ENCODE peak calls at places on chromosomes 4 and X, in six cellular contexts. One of them, this sample, is unnamed. For H3K4me1, the result is how much of the 10 kb centered on the place peaks cover.

GRCh38 chrX:123962794-123963373 is 1.4 kb downstream of the STAG2 start:
- DNase-seq in A549: peak
- DNase-seq in cardiac muscle cell: peak
- DNase-seq in OCI-LY7: peak
- DNase-seq in left lung: peak
- DNase-seq in ovary: peak
- DNase-seq in this sample: peak

GRCh38 chr4:159075531-159075932 is 27.3 kb upstream of the RAPGEF2 start:
- DNase-seq in A549: no peak
- DNase-seq in cardiac muscle cell: no peak
- DNase-seq in OCI-LY7: no peak
- DNase-seq in left lung: no peak
- DNase-seq in ovary: no peak
- DNase-seq in this sample: no peak

GRCh38 chrX:115112411-115112810 is 76.8 kb upstream of the RBMXL3 start:
- DNase-seq in A549: no peak
- DNase-seq in cardiac muscle cell: no peak
- DNase-seq in OCI-LY7: no peak
- DNase-seq in left lung: no peak
- DNase-seq in ovary: no peak
- DNase-seq in this sample: no peak

GRCh38 chrX:34382416-34382815 is 250.3 kb upstream of the FAM47A start:
- DNase-seq in A549: no peak
- DNase-seq in cardiac muscle cell: peak
- DNase-seq in OCI-LY7: no peak
- DNase-seq in left lung: no peak
- DNase-seq in ovary: no peak
- DNase-seq in this sample: no peak

GRCh38 chr4:179195887-179196286 is 1753.7 kb upstream of the AGA start:
- DNase-seq in A549: no peak
- DNase-seq in cardiac muscle cell: no peak
- DNase-seq in OCI-LY7: no peak
- DNase-seq in left lung: no peak
- DNase-seq in ovary: no peak
- DNase-seq in this sample: no peak

GRCh38 chrX:49799828-49800227 is 29.3 kb upstream of the PAGE4 start:
- DNase-seq in A549: no peak
- DNase-seq in cardiac muscle cell: no peak
- DNase-seq in OCI-LY7: no peak
- DNase-seq in left lung: no peak
- DNase-seq in ovary: no peak
- DNase-seq in this sample: no peak

GRCh38 chr4:7147661-7148310 is 44.6 kb upstream of the SORCS2 start:
- DNase-seq in A549: no peak
- DNase-seq in cardiac muscle cell: no peak
- DNase-seq in OCI-LY7: no peak
- DNase-seq in left lung: no peak
- DNase-seq in ovary: no peak
- DNase-seq in this sample: no peak

GRCh38 chrX:135629342-135629741 is 84.1 kb upstream of the CT45A1 start:
- DNase-seq in A549: no peak
- DNase-seq in cardiac muscle cell: no peak
- DNase-seq in OCI-LY7: no peak
- DNase-seq in left lung: no peak
- DNase-seq in ovary: no peak
- DNase-seq in this sample: no peak

GRCh38 chr4:6607368-6608050 is 32.5 kb downstream of the MAN2B2 start:
- DNase-seq in A549: no peak
- DNase-seq in cardiac muscle cell: no peak
- DNase-seq in OCI-LY7: no peak
- DNase-seq in left lung: no peak
- DNase-seq in ovary: no peak
- DNase-seq in this sample: no peak

GRCh38 chr4:128517739-128518510 is 230.3 kb upstream of the PGRMC2 start:
- DNase-seq in A549: peak
- DNase-seq in cardiac muscle cell: peak
- DNase-seq in OCI-LY7: no peak
- DNase-seq in left lung: no peak
- DNase-seq in ovary: peak
- DNase-seq in this sample: no peak

GRCh38 chrX:78650906-78651437 is 8.2 kb downstream of the RTL3 start:
- DNase-seq in A549: no peak
- DNase-seq in cardiac muscle cell: peak
- DNase-seq in OCI-LY7: no peak
- DNase-seq in left lung: no peak
- DNase-seq in ovary: no peak
- DNase-seq in this sample: no peak

DNA sequence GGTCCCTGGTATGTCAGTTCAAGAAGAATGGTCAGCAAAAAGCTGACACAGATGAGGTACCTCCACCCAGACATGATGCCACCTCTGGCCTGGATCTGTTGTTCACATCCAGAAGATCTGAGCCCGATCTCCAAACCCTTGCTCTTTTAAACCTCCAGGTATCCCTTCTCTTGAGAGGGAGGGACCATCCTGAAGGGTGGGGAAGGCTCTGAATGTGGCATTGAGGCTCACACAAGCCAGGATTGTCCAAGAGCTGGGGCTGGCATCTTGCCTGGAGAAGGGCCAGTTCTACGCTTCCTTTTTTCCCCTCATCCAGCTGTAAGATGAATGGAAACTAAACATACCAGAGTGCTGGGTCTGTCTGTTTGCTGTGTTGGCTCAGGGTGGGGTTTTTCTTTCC is at the start of gene ITIH6:
- DNase-seq in A549: no peak
- DNase-seq in cardiac muscle cell: no peak
- DNase-seq in OCI-LY7: no peak
- DNase-seq in left lung: no peak
- DNase-seq in ovary: no peak
- DNase-seq in this sample: no peak
- H3K27ac ChIP-seq in A549: no peak
- H3K27ac ChIP-seq in cardiac muscle cell: no peak
- H3K27ac ChIP-seq in OCI-LY7: no peak
- H3K27ac ChIP-seq in left lung: no peak
- H3K27ac ChIP-seq in ovary: no peak
- H3K27ac ChIP-seq in this sample: no peak

DNA sequence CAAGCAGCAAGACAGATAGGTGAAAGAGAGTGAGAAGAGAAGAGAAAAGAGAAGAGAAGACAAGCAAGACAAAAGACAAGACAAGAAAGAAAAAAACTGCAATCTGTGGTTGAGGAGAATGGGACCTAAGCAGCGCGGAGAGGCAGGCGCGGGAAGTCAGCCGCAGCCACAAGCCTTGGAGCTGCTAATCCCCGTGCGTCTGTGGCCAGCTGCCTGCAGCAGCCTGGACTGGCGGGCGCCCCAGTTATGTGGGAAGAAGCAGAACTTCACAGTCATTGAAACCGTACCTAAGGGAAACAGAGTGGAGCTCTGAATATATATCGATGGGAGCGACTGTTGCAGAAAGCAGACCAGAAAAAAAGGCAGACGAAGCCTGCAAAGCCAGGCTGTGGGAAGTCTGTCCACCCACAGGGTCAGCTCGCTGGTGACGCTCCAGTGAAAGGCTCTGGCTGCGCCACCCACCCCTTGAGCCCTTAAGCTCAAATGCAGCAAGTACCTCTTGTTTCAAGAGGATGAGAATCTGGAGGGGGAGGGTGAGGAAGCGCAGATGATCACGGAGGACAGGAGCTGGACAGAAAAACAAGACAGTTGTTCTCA is 24.8 kb downstream of the KCNE5 start:
- DNase-seq in A549: no peak
- DNase-seq in cardiac muscle cell: peak
- DNase-seq in OCI-LY7: no peak
- DNase-seq in left lung: peak
- DNase-seq in ovary: no peak
- DNase-seq in this sample: peak
- H3K4me3 ChIP-seq in A549: no peak
- H3K4me3 ChIP-seq in cardiac muscle cell: no peak
- H3K4me3 ChIP-seq in OCI-LY7: no peak
- H3K4me3 ChIP-seq in left lung: no peak
- H3K4me3 ChIP-seq in ovary: no peak
- H3K4me3 ChIP-seq in this sample: no peak

GRCh38 chr4:98611649-98612317 is 46.6 kb downstream of the TSPAN5 start:
- DNase-seq in A549: no peak
- DNase-seq in cardiac muscle cell: no peak
- DNase-seq in OCI-LY7: no peak
- DNase-seq in left lung: no peak
- DNase-seq in ovary: no peak
- DNase-seq in this sample: no peak

GRCh38 chr4:98614081-98614480 is 44.3 kb downstream of the TSPAN5 start:
- DNase-seq in A549: no peak
- DNase-seq in cardiac muscle cell: no peak
- DNase-seq in OCI-LY7: no peak
- DNase-seq in left lung: no peak
- DNase-seq in ovary: no peak
- DNase-seq in this sample: no peak

GRCh38 chr4:98614655-98615054 is 43.8 kb downstream of the TSPAN5 start:
- DNase-seq in A549: no peak
- DNase-seq in cardiac muscle cell: no peak
- DNase-seq in OCI-LY7: no peak
- DNase-seq in left lung: no peak
- DNase-seq in ovary: no peak
- DNase-seq in this sample: no peak

GRCh38 chr4:98612318-98613250 is 45.8 kb downstream of the TSPAN5 start:
- DNase-seq in A549: no peak
- DNase-seq in cardiac muscle cell: no peak
- DNase-seq in OCI-LY7: no peak
- DNase-seq in left lung: no peak
- DNase-seq in ovary: no peak
- DNase-seq in this sample: no peak

GRCh38 chr4:98613453-98614075 is 44.8 kb downstream of the TSPAN5 start:
- DNase-seq in A549: no peak
- DNase-seq in cardiac muscle cell: peak
- DNase-seq in OCI-LY7: no peak
- DNase-seq in left lung: no peak
- DNase-seq in ovary: no peak
- DNase-seq in this sample: no peak
- H3K4me1 ChIP-seq in A549: under half
- H3K4me1 ChIP-seq in cardiac muscle cell: under half
- H3K4me1 ChIP-seq in OCI-LY7: under half
- H3K4me1 ChIP-seq in left lung: under half
- H3K4me1 ChIP-seq in ovary: under half
- H3K4me1 ChIP-seq in this sample: under half

GRCh38 chr4:82713856-82714255 is 84.7 kb downstream of the SCD5 start:
- DNase-seq in A549: no peak
- DNase-seq in cardiac muscle cell: no peak
- DNase-seq in OCI-LY7: no peak
- DNase-seq in left lung: no peak
- DNase-seq in ovary: no peak
- DNase-seq in this sample: no peak

GRCh38 chr4:82715731-82716617 is 82.6 kb downstream of the SCD5 start:
- DNase-seq in A549: no peak
- DNase-seq in cardiac muscle cell: peak
- DNase-seq in OCI-LY7: no peak
- DNase-seq in left lung: no peak
- DNase-seq in ovary: no peak
- DNase-seq in this sample: no peak

GRCh38 chr4:82721819-82722423 is 76.7 kb downstream of the SCD5 start:
- DNase-seq in A549: no peak
- DNase-seq in cardiac muscle cell: no peak
- DNase-seq in OCI-LY7: peak
- DNase-seq in left lung: no peak
- DNase-seq in ovary: no peak
- DNase-seq in this sample: no peak

GRCh38 chr4:82718067-82718935 is 80.3 kb downstream of the SCD5 start:
- DNase-seq in A549: no peak
- DNase-seq in cardiac muscle cell: peak
- DNase-seq in OCI-LY7: no peak
- DNase-seq in left lung: no peak
- DNase-seq in ovary: peak
- DNase-seq in this sample: no peak
- H3K27ac ChIP-seq in A549: no peak
- H3K27ac ChIP-seq in cardiac muscle cell: no peak
- H3K27ac ChIP-seq in OCI-LY7: no peak
- H3K27ac ChIP-seq in left lung: no peak
- H3K27ac ChIP-seq in ovary: no peak
- H3K27ac ChIP-seq in this sample: no peak

DNA sequence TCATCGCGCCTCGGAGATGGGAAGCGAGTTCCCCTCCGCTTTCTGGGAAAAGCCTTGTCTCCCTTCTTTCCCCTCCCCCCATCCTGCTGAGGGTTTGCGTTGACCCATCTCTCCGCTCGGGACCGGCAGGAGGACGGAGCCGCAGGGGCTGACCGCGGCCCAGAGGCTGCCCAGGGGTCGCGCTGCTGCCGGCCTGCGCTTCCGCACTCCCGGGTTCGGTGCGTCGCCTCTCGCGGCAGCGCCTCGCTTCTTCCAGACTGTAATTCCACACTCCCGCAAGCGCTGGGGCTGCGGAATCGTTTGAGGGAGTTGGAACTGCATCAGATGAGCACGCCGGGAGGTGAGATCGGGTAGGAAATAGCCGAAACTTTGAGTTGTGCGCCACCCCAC is 88.3 kb downstream of the BCOR start:
- DNase-seq in A549: no peak
- DNase-seq in cardiac muscle cell: no peak
- DNase-seq in OCI-LY7: no peak
- DNase-seq in left lung: peak
- DNase-seq in ovary: no peak
- DNase-seq in this sample: no peak
- H3K4me3 ChIP-seq in A549: no peak
- H3K4me3 ChIP-seq in cardiac muscle cell: peak
- H3K4me3 ChIP-seq in OCI-LY7: no peak
- H3K4me3 ChIP-seq in left lung: no peak
- H3K4me3 ChIP-seq in ovary: no peak
- H3K4me3 ChIP-seq in this sample: no peak

DNA sequence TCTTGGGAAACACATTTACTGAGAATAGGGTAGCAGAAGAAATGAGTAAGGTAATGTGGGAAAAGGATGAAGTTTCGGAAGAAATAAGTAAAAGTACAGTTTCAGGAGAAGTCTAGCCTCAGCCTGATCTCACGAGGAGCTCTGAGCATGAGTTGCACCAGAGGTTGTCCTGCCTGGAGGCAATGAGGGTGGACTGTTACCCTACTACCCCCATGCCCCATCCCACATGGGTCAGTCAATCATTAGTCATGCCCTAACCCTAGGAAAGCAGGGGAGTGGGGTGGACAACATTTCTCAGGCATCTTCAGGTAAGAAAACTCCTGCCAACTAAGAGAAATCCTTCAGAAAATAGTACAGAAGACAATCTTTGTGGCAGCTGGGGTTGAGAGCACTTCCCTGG is 35.1 kb downstream of the HS3ST1 start:
- DNase-seq in A549: no peak
- DNase-seq in cardiac muscle cell: no peak
- DNase-seq in OCI-LY7: no peak
- DNase-seq in left lung: no peak
- DNase-seq in ovary: no peak
- DNase-seq in this sample: no peak
- H3K4me1 ChIP-seq in A549: under half
- H3K4me1 ChIP-seq in cardiac muscle cell: under half
- H3K4me1 ChIP-seq in OCI-LY7: under half
- H3K4me1 ChIP-seq in left lung: under half
- H3K4me1 ChIP-seq in ovary: under half
- H3K4me1 ChIP-seq in this sample: under half

DNA sequence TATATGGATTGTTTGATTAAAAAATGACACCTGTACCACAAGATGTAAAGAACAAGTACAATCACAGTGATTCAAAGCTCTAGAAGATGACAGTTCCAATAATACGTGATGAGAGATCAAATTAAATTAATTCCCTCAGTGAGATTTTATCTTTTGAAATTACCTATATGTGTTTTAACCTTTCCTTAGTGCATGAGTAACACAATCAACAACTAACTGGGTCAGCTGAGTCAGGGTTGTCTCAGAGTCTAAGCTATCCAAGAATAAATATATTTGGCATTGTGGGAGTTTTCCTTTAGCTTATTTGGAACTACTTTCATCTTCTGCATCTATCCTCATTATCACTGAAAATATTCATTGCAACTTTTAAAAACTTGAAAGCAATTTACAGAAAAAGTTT is 162.8 kb downstream of the WDFY3 start:
- DNase-seq in A549: no peak
- DNase-seq in cardiac muscle cell: no peak
- DNase-seq in OCI-LY7: no peak
- DNase-seq in left lung: no peak
- DNase-seq in ovary: no peak
- DNase-seq in this sample: no peak
- H3K27ac ChIP-seq in A549: no peak
- H3K27ac ChIP-seq in cardiac muscle cell: no peak
- H3K27ac ChIP-seq in OCI-LY7: no peak
- H3K27ac ChIP-seq in left lung: no peak
- H3K27ac ChIP-seq in ovary: no peak
- H3K27ac ChIP-seq in this sample: no peak

This sample was measured in upper lobe of right lung.